ENCODE peak calls at places on chromosomes 7 and 10, in eight cellular contexts. E, G, C, M, B, P, D and V are unnamed samples.

GRCh38 chr7:40935435-40935834 is 767.5 kb downstream of the INHBA start:
- DNase-seq in C (no peak), D (no peak), G (no peak), M (no peak), B (no peak), E (no peak), P (no peak), V (no peak)

GRCh38 chr10:129570185-129570584 is 103.1 kb downstream of the MGMT start:
- DNase-seq in P (no peak), C (no peak), M (no peak), D (no peak), G (no peak), B (no peak), E (no peak), V (no peak)

GRCh38 chr7:93717217-93717900 is 142.8 kb upstream of the CALCR start:
- DNase-seq in C (no peak), P (peak; percentile 31), E (peak; percentile 28), M (no peak), D (no peak), G (no peak), B (no peak), V (peak; percentile 21)

GRCh38 chr7:74289018-74289659 is at the start of gene CLIP2:
- DNase-seq in B (no peak), D (peak; percentile 86), C (peak; percentile 87), P (peak; percentile 86), E (peak; percentile 74), M (peak; percentile 99), G (no peak), V (peak; percentile 83)

GRCh38 chr7:128094686-128095085 is 63.4 kb upstream of the LRRC4 start:
- DNase-seq in P (no peak), M (no peak), E (no peak), C (no peak), B (no peak), D (no peak), G (no peak), V (no peak)

GRCh38 chr7:156898938-156899337 is 6.0 kb upstream of the LMBR1 start:
- DNase-seq in G (no peak), M (no peak), D (no peak), P (peak; percentile 12), E (no peak), B (no peak), C (no peak), V (peak; percentile 49)

GRCh38 chr7:45684910-45685618 is 110.9 kb downstream of the ADCY1 start:
- DNase-seq in G (no peak), B (no peak), E (no peak), M (no peak), P (no peak), C (peak; percentile 31), D (no peak), V (no peak)

GRCh38 chr7:8217200-8218068 is 44.5 kb downstream of the ICA1 start:
- DNase-seq in P (peak; percentile 72), M (peak; percentile 28), D (peak; percentile 45), B (no peak), E (peak; percentile 47), G (peak; percentile 48), C (no peak), V (peak; percentile 86)

GRCh38 chr10:45464958-45465567 is 91.0 kb downstream of the ALOX5 start:
- DNase-seq in B (no peak), E (peak; percentile 62), C (peak; percentile 86), M (peak; percentile 88), D (peak; percentile 80), P (peak; percentile 66), G (peak; percentile 33), V (peak; percentile 82)

GRCh38 chr7:100655908-100656674 is at the start of gene ACTL6B:
- DNase-seq in B (no peak), G (no peak), E (peak; percentile 29), M (peak; percentile 100), C (peak; percentile 90), P (no peak), D (peak; percentile 85), V (peak; percentile 47)

GRCh38 chr10:62018141-62018911 is 116.8 kb downstream of the ARID5B start:
- DNase-seq in E (no peak), G (no peak), B (no peak), C (no peak), D (no peak), P (no peak), M (no peak), V (no peak)

GRCh38 chr7:2497500-2498336 is 21.5 kb upstream of the GRIFIN start:
- DNase-seq in D (no peak), E (no peak), C (no peak), B (no peak), G (no peak), M (no peak), P (no peak), V (no peak)

GRCh38 chr7:127845497-127846214 is 185.6 kb downstream of the LRRC4 start:
- DNase-seq in E (no peak), P (no peak), G (no peak), C (no peak), B (no peak), D (no peak), M (no peak), V (no peak)

GRCh38 chr7:20514364-20514763 is 101.1 kb upstream of the ABCB5 start:
- DNase-seq in E (peak; percentile 2), C (no peak), G (no peak), D (peak; percentile 93), P (peak; percentile 12), B (no peak), M (peak; percentile 58), V (peak; percentile 39)

GRCh38 chr10:1210667-1211066 is 154.5 kb downstream of the WDR37 start:
- DNase-seq in G (no peak), D (no peak), P (no peak), M (no peak), C (peak; percentile 37), E (no peak), B (no peak), V (no peak)

GRCh38 chr7:127566242-127566641 is 19.2 kb downstream of the GCC1 start:
- DNase-seq in B (no peak), E (no peak), C (no peak), G (no peak), P (no peak), D (no peak), M (no peak), V (no peak)

GRCh38 chr7:106471686-106472440 is 187.1 kb upstream of the NAMPT start:
- DNase-seq in E (no peak), C (no peak), B (no peak), P (no peak), M (no peak), D (no peak), G (no peak), V (no peak)

GRCh38 chr7:38374507-38374906 is 101.1 kb upstream of the TARP start:
- DNase-seq in M (peak; percentile 59), B (no peak), P (peak; percentile 20), C (no peak), E (peak; percentile 62), D (peak; percentile 66), G (no peak), V (peak; percentile 63)

GRCh38 chr7:73626814-73627213 is 2.5 kb upstream of the MLXIPL start:
- DNase-seq in M (no peak), C (no peak), B (no peak), E (no peak), P (peak; percentile 18), G (no peak), D (no peak), V (peak; percentile 10)

GRCh38 chr7:137091396-137091795 is 222.9 kb downstream of the CHRM2 start:
- DNase-seq in M (peak; percentile 56), C (no peak), B (no peak), G (no peak), D (peak; percentile 62), E (peak; percentile 20), P (no peak), V (peak; percentile 24)
- TF ChIP-seq CTCF in M (peak; percentile 37), C (no peak), B (no peak), G (peak; percentile 49), D (peak; percentile 81), E (peak; percentile 77), P (peak; percentile 26), V (peak; percentile 10)

GRCh38 chr10:78407009-78407711 is 373.5 kb downstream of the RPS24 start:
- DNase-seq in M (peak; percentile 91), E (peak; percentile 94), C (peak; percentile 86), P (peak; percentile 69), B (peak; percentile 41), D (peak; percentile 87), G (peak; percentile 62), V (peak; percentile 77)
- H3K4me3 ChIP-seq in M (peak overlapping the region; percentile 55), E (peak overlapping the region; percentile 57), C (peak overlapping the region; percentile 55), P (no peak overlapping the region), B (peak overlapping the region; percentile 49), D (peak overlapping the region; percentile 70), G (peak overlapping the region; percentile 35), V (peak overlapping the region; percentile 32)

DNA sequence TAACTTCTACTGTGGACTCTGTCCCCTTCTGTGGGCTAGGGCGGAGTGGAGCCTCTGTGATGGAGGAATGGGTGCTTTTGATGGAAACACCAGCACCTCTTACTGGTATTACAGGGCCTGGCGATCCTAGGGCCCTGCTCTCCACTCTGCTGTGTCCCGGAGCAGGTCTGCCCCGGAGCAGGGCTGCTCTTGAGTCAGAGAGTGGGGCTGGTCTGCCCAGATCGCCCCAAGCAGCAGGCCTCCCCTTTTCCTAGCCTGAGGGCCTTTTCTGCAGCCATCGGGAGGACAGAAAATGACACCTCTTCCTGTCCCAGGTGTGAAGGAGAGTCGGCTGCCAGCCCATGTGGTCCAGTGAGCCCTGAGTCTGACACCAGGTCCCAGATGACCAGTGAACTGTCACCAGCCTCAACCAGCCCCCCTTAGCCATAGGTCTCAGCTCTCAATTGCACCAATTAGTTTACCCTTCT is 1.4 kb downstream of the ZNF282 start:
- DNase-seq in G (no peak), D (peak; percentile 31), E (no peak), P (peak; percentile 27), B (no peak), M (peak; percentile 64), C (no peak), V (peak; percentile 18)
- TF ChIP-seq CTCF in G (no peak), D (no peak), E (no peak), P (no peak), B (no peak), M (no peak), C (no peak), V (no peak)

GRCh38 chr7:95915731-95916130 is 143.4 kb downstream of the DYNC1I1 start:
- DNase-seq in B (no peak), G (no peak), C (no peak), P (no peak), E (no peak), D (no peak), M (no peak), V (no peak)
- H3K4me3 ChIP-seq in B (peak overlapping the region; percentile 37), G (no peak overlapping the region), C (no peak overlapping the region), P (no peak overlapping the region), E (no peak overlapping the region), D (no peak overlapping the region), M (no peak overlapping the region), V (no peak overlapping the region)

DNA sequence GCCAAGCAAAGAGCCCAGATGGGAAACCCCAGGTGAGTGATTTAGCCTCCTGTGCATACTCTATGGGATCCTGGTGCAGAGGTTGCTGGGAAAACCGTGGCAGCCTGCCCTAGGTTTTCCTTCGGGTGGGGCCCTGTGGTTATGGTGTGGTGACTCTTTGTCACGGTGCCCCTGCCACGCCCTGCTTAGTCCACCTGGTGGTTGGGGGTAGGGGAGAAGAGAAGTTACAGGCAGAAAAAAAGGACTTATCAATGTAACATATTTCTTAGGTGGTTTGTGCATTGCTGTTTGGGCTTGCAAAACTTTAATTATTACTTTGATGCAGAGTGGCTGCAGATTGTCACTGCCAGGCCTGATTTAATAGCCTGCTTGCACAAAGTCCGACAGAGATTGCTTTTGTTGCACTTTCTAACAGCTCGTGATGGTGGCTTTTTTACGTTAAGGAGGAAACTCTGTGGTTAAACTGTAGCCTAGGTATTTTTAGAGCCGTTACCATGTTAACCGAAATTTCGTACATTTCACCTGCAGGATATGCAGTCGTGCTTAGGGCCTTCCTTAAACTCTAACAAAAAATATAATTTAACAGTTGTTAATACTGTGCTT is 197.4 kb downstream of the RNLS start:
- DNase-seq in M (no peak), B (no peak), C (peak; percentile 34), D (peak; percentile 10), P (no peak), E (no peak), G (no peak), V (no peak)
- TF ChIP-seq CTCF in M (no peak), B (no peak), C (no peak), D (no peak), P (no peak), E (no peak), G (no peak), V (no peak)